ENCODE peak calls at places on chromosomes 11 and 22, in ten cellular contexts. O, R, K, J, L, T, Z, Q, H and W are unnamed samples.

GRCh38 chr22:50044485-50045143 is 13.5 kb downstream of the TTLL8 start:
- DNase-seq in H (no peak), O (no peak), K (no peak), L (no peak), R (no peak), Z (no peak), Q (no peak), T (no peak), J (no peak), W (no peak)

GRCh38 chr11:122101625-122102291 is 14.3 kb downstream of the BLID start:
- DNase-seq in H (peak), L (peak), T (peak), O (no peak), Z (peak), J (no peak), Q (peak), R (peak), K (peak), W (no peak)

GRCh38 chr11:99424313-99425084 is 403.8 kb downstream of the CNTN5 start:
- DNase-seq in H (no peak), Q (peak), O (no peak), L (no peak), K (no peak), J (no peak), Z (no peak), T (no peak), R (no peak), W (no peak)

GRCh38 chr11:34065505-34066203 is 14.1 kb downstream of the CAPRIN1 start:
- DNase-seq in K (peak), J (no peak), Q (no peak), Z (no peak), T (no peak), R (no peak), O (no peak), H (no peak), L (no peak), W (no peak)

GRCh38 chr11:1390603-1391164 is 950 bp downstream of the BRSK2 start:
- DNase-seq in Q (peak), O (no peak), L (no peak), K (no peak), J (no peak), H (peak), T (no peak), R (no peak), Z (no peak), W (no peak)

GRCh38 chr11:17972987-17973386 is 39.9 kb downstream of the SERGEF start:
- DNase-seq in Q (peak), T (peak), K (peak), L (peak), O (no peak), Z (no peak), R (peak), J (peak), H (peak), W (peak)

GRCh38 chr11:105000797-105001196 is 22.2 kb downstream of the CASP5 start:
- DNase-seq in T (no peak), Z (no peak), J (no peak), O (peak), H (peak), K (no peak), L (no peak), Q (no peak), R (no peak), W (no peak)

GRCh38 chr11:120432056-120433018 is 79.2 kb upstream of the GRIK4 start:
- DNase-seq in Q (peak), J (peak), R (peak), Z (no peak), O (no peak), L (peak), K (peak), T (peak), H (no peak), W (peak)

GRCh38 chr22:19664406-19664805 is 49.9 kb upstream of the SEPTIN5 start:
- DNase-seq in K (no peak), O (no peak), Z (no peak), J (no peak), L (no peak), H (no peak), T (no peak), Q (no peak), R (no peak), W (no peak)

GRCh38 chr11:129279326-129280026 is 87.4 kb upstream of the ARHGAP32 start:
- DNase-seq in Q (peak), J (peak), R (peak), O (peak), Z (peak), H (peak), L (peak), K (peak), T (no peak), W (no peak)

GRCh38 chr11:118012083-118012669 is 26.0 kb downstream of the IL10RA start:
- DNase-seq in K (no peak), L (no peak), T (no peak), J (peak), Z (no peak), H (peak), O (no peak), Q (no peak), R (peak), W (no peak)

DNA sequence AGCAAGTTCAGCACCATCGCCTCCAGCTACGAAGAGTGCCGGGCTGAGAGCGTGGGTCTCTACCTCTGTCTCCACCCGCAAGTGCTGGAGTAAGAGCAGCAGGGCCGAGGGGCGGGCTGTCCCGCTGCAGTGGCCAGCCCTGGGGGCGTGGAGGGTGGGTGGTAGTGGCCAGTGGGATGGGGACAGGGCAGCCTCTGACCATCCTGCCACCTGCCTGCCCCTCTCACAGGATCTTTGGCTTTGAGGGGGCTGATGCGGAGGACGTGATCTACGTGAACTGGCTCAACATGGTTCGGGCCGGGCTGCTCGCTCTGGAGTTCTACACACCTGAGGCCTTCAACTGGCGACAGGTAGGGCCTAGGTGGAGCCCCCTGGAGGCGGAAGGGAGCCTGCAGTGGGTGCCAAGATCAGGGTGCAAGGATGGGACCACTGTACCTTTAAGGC is 15.0 kb upstream of the BBS1 start:
- DNase-seq in R (no peak), T (no peak), H (no peak), L (no peak), Q (no peak), O (no peak), Z (no peak), J (peak), K (no peak), W (no peak)
- TF ChIP-seq CTCF in R (peak), T (peak), H (no peak), L (no peak), Q (no peak), O (no peak), Z (no peak), J (peak), K (no peak), W (no peak)

GRCh38 chr11:20611445-20611844 is 12.0 kb downstream of the SLC6A5 start:
- DNase-seq in Z (no peak), L (no peak), K (no peak), O (no peak), T (no peak), H (no peak), J (no peak), R (peak), Q (no peak), W (no peak)

GRCh38 chr11:20610825-20611224 is 11.4 kb downstream of the SLC6A5 start:
- DNase-seq in T (no peak), Q (no peak), J (no peak), O (no peak), Z (no peak), R (peak), L (no peak), K (no peak), H (no peak), W (no peak)

GRCh38 chr11:20608938-20609337 is 9.5 kb downstream of the SLC6A5 start:
- DNase-seq in L (no peak), R (peak), K (no peak), T (no peak), J (no peak), O (no peak), Z (no peak), H (no peak), Q (no peak), W (no peak)

GRCh38 chr11:20611892-20612291 is 12.5 kb downstream of the SLC6A5 start:
- DNase-seq in Q (no peak), K (no peak), L (no peak), T (no peak), H (no peak), R (peak), J (no peak), O (no peak), Z (no peak), W (no peak)

DNA sequence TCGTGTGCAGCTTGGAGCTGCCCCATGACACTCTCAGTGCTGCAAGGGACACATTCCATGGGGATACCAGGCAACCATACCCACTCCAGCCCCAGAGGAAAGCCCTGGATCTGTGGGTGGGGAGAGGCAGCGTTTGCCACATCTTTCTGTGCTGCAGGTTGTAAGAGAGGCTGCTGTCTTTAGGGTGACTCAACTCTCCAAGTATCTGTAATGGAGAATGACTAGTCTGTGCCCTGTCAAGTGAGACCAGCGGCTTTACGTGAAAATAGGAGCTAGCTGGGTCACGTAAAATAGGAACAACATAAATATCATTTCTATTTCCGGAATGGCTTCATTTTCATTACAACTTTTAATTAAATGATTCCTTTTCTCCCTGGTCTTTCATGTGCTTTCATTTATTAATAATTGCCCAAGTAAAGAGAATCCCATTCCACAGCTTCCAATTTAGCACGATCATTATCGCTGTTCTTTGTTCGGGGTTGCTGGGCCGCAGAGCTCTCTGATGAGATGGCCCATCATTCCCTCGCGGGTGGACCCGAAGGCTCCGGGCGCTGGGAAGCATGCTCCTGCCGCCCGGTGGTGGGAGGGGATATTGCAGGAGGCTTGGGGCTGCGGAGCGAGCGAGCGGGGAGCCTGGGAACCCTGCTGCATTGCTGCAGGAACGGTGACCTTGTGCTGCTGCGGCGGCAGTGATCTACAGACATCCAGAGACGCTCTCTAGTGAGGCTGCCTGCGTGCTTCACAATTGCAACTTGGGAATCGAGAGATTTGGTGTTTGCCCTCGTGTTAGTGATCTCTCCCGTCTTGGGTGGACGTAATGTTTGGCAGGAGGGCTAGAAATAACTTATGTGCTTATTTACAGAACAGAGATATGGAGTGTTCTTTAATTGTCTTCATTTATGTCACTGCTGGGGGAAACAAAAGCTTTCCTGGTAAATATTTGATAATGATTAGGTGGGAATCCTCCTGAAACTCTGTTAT is 10.6 kb downstream of the SLC6A5 start:
- DNase-seq in K (peak), L (peak), Z (peak), T (no peak), R (peak), Q (peak), O (peak), J (peak), H (peak), W (no peak)
- H3K4me3 ChIP-seq in K (no peak), L (no peak), Z (no peak), T (no peak), R (no peak), Q (no peak), O (no peak), J (peak), H (no peak), W (peak)

GRCh38 chr11:126990716-126991480 is 9.7 kb downstream of the KIRREL3 start:
- DNase-seq in R (no peak), L (no peak), J (no peak), Z (no peak), H (no peak), T (no peak), K (no peak), Q (no peak), O (no peak), W (no peak)
- TF ChIP-seq CTCF in R (peak), L (no peak), J (peak), Z (no peak), H (no peak), T (no peak), K (no peak), Q (no peak), O (peak), W (no peak)

GRCh38 chr22:39171623-39172264 is 19.3 kb upstream of the CBX7 start:
- DNase-seq in T (no peak), H (no peak), L (no peak), J (no peak), O (peak), Q (no peak), R (no peak), Z (no peak), K (no peak), W (no peak)
- H3K4me3 ChIP-seq in T (no peak), H (no peak), L (no peak), J (no peak), O (no peak), Q (no peak), R (no peak), Z (no peak), K (no peak), W (no peak)

GRCh38 chr11:7905549-7905948 is 25.5 kb downstream of the OR10A6 start:
- DNase-seq in O (no peak), H (no peak), T (no peak), K (no peak), R (no peak), J (no peak), Q (no peak), L (no peak), Z (no peak), W (no peak)

GRCh38 chr11:7906481-7906880 is 24.6 kb downstream of the OR10A6 start:
- DNase-seq in T (no peak), H (no peak), K (no peak), J (peak), Q (no peak), O (no peak), R (no peak), Z (no peak), L (no peak), W (no peak)

GRCh38 chr11:7903940-7904339 is 27.1 kb downstream of the OR10A6 start:
- DNase-seq in Q (no peak), K (no peak), Z (no peak), R (no peak), J (peak), O (no peak), H (no peak), T (no peak), L (no peak), W (no peak)

GRCh38 chr11:7905961-7906429 is 25.1 kb downstream of the OR10A6 start:
- DNase-seq in Z (no peak), H (no peak), T (no peak), O (no peak), Q (no peak), L (no peak), J (peak), R (no peak), K (no peak), W (no peak)

DNA sequence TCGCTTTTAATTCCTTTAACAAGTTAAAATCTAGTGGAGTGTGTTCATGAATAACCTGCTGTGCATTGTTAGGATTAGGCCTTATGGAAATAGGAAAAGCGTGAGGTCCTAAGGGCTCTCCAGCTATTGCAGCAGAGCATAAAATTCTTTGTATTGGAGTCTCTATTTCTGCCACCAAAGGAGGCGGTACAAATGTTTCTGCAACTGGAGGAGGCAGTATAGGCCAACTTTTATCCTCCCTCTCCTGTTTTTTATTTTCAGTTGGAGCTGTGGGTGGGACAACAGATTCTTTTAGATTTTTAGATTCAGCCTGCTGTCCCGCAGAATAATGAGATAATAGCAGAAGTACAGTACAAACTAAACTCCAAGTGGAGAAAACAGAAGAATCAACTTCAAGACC is 26.2 kb downstream of the OR10A6 start:
- DNase-seq in J (peak), T (no peak), Z (no peak), K (peak), Q (no peak), H (no peak), R (no peak), L (no peak), O (no peak), W (no peak)
- TF ChIP-seq CTCF in J (peak), T (peak), Z (no peak), K (peak), Q (no peak), H (no peak), R (no peak), L (no peak), O (no peak), W (peak)